ENCODE peak calls at places on chromosomes 11 and 22, in five cellular contexts. B is GM12878, A is HepG2, R is NT2/D1, T is H1. N is an unnamed sample.

GRCh38 chr11:112693781-112694180 is 267.4 kb upstream of the NCAM1 start:
- DNase-seq in B (no peak), A (no peak), R (no peak), T (no peak), N (no peak)

GRCh38 chr11:14969922-14970323 is 2.2 kb downstream of the CALCA start:
- DNase-seq in B (no peak), A (peak; percentile 28), R (no peak), T (peak; percentile 95), N (peak; percentile 65)

GRCh38 chr22:49042877-49043859 is 784.5 kb downstream of the BRD1 start:
- DNase-seq in B (no peak), A (no peak), R (no peak), T (no peak), N (no peak)

GRCh38 chr11:57480409-57481137 is 20.2 kb downstream of the RTN4RL2 start:
- DNase-seq in B (no peak), A (peak; percentile 61), R (peak; percentile 62), T (peak; percentile 97), N (peak; percentile 78)

GRCh38 chr11:2528301-2529050 is 83.7 kb downstream of the KCNQ1 start:
- DNase-seq in B (no peak), A (no peak), R (no peak), T (no peak), N (no peak)

GRCh38 chr11:29125621-29126020 is 891.2 kb downstream of the KCNA4 start:
- DNase-seq in B (no peak), A (no peak), R (no peak), T (no peak), N (no peak)

GRCh38 chr22:40265783-40266182 is 80.5 kb upstream of the ADSL start:
- DNase-seq in B (no peak), A (no peak), R (no peak), T (no peak), N (no peak)

GRCh38 chr11:81005595-81005994 is 1564.8 kb upstream of the TENM4 start:
- DNase-seq in B (no peak), A (no peak), R (no peak), T (no peak), N (no peak)

GRCh38 chr22:17785185-17786184 is 11.2 kb upstream of the BID start:
- DNase-seq in B (no peak), A (peak; percentile 72), R (no peak), T (peak; percentile 96), N (peak; percentile 91)

GRCh38 chr11:75230621-75231020 is 10.0 kb upstream of the TPBGL start:
- DNase-seq in B (no peak), A (no peak), R (no peak), T (no peak), N (no peak)

GRCh38 chr11:62603072-62603408 is 1.4 kb upstream of the MTA2 start:
- DNase-seq in B (no peak), A (no peak), R (no peak), T (peak; percentile 59), N (no peak)

GRCh38 chr11:67440229-67441081 is 2.8 kb downstream of the CORO1B start:
- DNase-seq in B (no peak), A (no peak), R (no peak), T (no peak), N (no peak)

GRCh38 chr11:61509058-61510029 is 795 bp downstream of the LRRC10B start:
- DNase-seq in B (no peak), A (peak; percentile 63), R (peak; percentile 91), T (peak; percentile 84), N (peak; percentile 90)

GRCh38 chr11:44617671-44618461 is 52.4 kb downstream of the CD82 start:
- DNase-seq in B (no peak), A (no peak), R (no peak), T (no peak), N (no peak)

GRCh38 chr11:7167976-7168740 is 79.4 kb downstream of the RBMXL2 start:
- DNase-seq in B (no peak), A (no peak), R (no peak), T (no peak), N (no peak)

GRCh38 chr11:128482512-128483191 is 104.7 kb downstream of the ETS1 start:
- DNase-seq in B (no peak), A (no peak), R (no peak), T (no peak), N (no peak)

GRCh38 chr11:13287681-13288080 is 10.1 kb downstream of the BMAL1 start:
- DNase-seq in B (no peak), A (no peak), R (no peak), T (no peak), N (no peak)

GRCh38 chr22:48448821-48449220 is 1378.9 kb downstream of the BRD1 start:
- DNase-seq in B (no peak), A (no peak), R (no peak), T (no peak), N (no peak)

GRCh38 chr11:117218133-117218915 is 13.5 kb downstream of the PCSK7 start:
- DNase-seq in B (no peak), A (no peak), R (no peak), T (no peak), N (no peak)

GRCh38 chr11:61090521-61090920 is 11.8 kb upstream of the CD5 start:
- DNase-seq in B (no peak), A (no peak), R (no peak), T (no peak), N (no peak)

GRCh38 chr11:20192641-20193040 is 32.4 kb upstream of the DBX1 start:
- DNase-seq in B (no peak), A (no peak), R (no peak), T (no peak), N (no peak)

GRCh38 chr11:19216709-19217374 is 15.1 kb upstream of the CSRP3 start:
- DNase-seq in B (no peak), A (no peak), R (no peak), T (no peak), N (no peak)

GRCh38 chr11:134950692-134951304 is 538.8 kb upstream of the B3GAT1 start:
- DNase-seq in B (no peak), A (no peak), R (no peak), T (no peak), N (no peak)
- TF ChIP-seq SUZ12 in B (no peak), A (no peak), R (no peak), T (no peak), N (no peak)

GRCh38 chr22:46984751-46985506 is 222.5 kb downstream of the TBC1D22A start:
- DNase-seq in B (no peak), A (no peak), R (no peak), T (no peak), N (no peak)
- TF ChIP-seq SUZ12 in B (no peak), A (no peak), R (no peak), T (no peak), N (no peak)

GRCh38 chr11:64007160-64007628 is 21.0 kb downstream of the OTUB1 start:
- DNase-seq in B (no peak), A (no peak), R (no peak), T (peak; percentile 73), N (peak; percentile 46)
- TF ChIP-seq SUZ12 in B (no peak), A (no peak), R (no peak), T (no peak), N (no peak)

GRCh38 chr22:43529461-43529860 is 117.6 kb downstream of the MPPED1 start:
- DNase-seq in B (no peak), A (no peak), R (no peak), T (no peak), N (no peak)
- TF ChIP-seq SUZ12 in B (no peak), A (no peak), R (no peak), T (no peak), N (no peak)

GRCh38 chr22:36423461-36424404 is 36.0 kb upstream of the MYH9 start:
- DNase-seq in B (no peak), A (no peak), R (no peak), T (no peak), N (no peak)

GRCh38 chr22:36424901-36425579 is 37.3 kb upstream of the MYH9 start:
- DNase-seq in B (no peak), A (no peak), R (no peak), T (no peak), N (no peak)

GRCh38 chr22:36422287-36423014 is 34.7 kb upstream of the MYH9 start:
- DNase-seq in B (no peak), A (peak; percentile 90), R (no peak), T (no peak), N (no peak)

GRCh38 chr22:36430863-36431262 is 43.1 kb upstream of the MYH9 start:
- DNase-seq in B (no peak), A (peak; percentile 52), R (no peak), T (no peak), N (no peak)

GRCh38 chr22:36425977-36426523 is 38.3 kb upstream of the MYH9 start:
- DNase-seq in B (no peak), A (peak; percentile 74), R (no peak), T (peak; percentile 50), N (no peak)
- TF ChIP-seq SUZ12 in B (no peak), A (no peak), R (no peak), T (no peak), N (no peak)

N was measured in HEK293T.